ENCODE peak calls at places on chromosomes 3 and 15, in ten cellular contexts. R, H, P, C, O, U, Z, I, Q and D are unnamed samples.

GRCh38 chr3:101195951-101196713 is 124.2 kb downstream of the IMPG2 start:
- DNase-seq in Z (no peak), R (peak), I (no peak), U (peak), H (peak), C (no peak), P (no peak), O (no peak), Q (peak), D (peak)

GRCh38 chr3:128650096-128651050 is at the start of gene RPN1:
- DNase-seq in Z (peak), H (peak), U (peak), I (peak), Q (peak), P (peak), O (peak), C (peak), R (peak), D (peak)

GRCh38 chr3:172680684-172681083 is 30.2 kb downstream of the NCEH1 start:
- DNase-seq in H (no peak), R (peak), I (no peak), Q (no peak), Z (no peak), C (no peak), U (peak), P (no peak), O (no peak), D (no peak)

GRCh38 chr15:96330450-96331140 is at the start of gene NR2F2:
- DNase-seq in R (peak), Z (peak), H (peak), C (peak), O (peak), P (peak), I (peak), U (peak), Q (peak), D (peak)

GRCh38 chr3:108736821-108737220 is 20.4 kb downstream of the RETNLB start:
- DNase-seq in P (no peak), Z (no peak), C (no peak), O (no peak), R (peak), Q (no peak), U (no peak), I (no peak), H (no peak), D (no peak)

GRCh38 chr3:108042300-108042699 is 48.5 kb downstream of the CD47 start:
- DNase-seq in Q (no peak), Z (no peak), C (no peak), R (no peak), U (no peak), P (no peak), I (no peak), O (no peak), H (no peak), D (no peak)

GRCh38 chr3:129892857-129893615 is 475 bp downstream of the TMCC1 start:
- DNase-seq in U (peak), H (peak), P (peak), O (peak), I (peak), Q (peak), C (peak), Z (no peak), R (no peak), D (no peak)

GRCh38 chr15:70091649-70092461 is 5.9 kb downstream of the TLE3 start:
- DNase-seq in U (peak), O (no peak), Q (no peak), I (no peak), P (no peak), R (peak), Z (no peak), H (peak), C (peak), D (no peak)

GRCh38 chr15:83697716-83698115 is 43.8 kb downstream of the ADAMTSL3 start:
- DNase-seq in O (no peak), C (no peak), Z (no peak), P (no peak), U (no peak), I (no peak), Q (no peak), H (no peak), R (no peak), D (no peak)

GRCh38 chr15:93235926-93236781 is 147.1 kb upstream of the RGMA start:
- DNase-seq in I (no peak), H (no peak), R (no peak), O (peak), Q (peak), C (peak), U (no peak), Z (no peak), P (no peak), D (no peak)

GRCh38 chr3:42701371-42702065 is 1.1 kb downstream of the HHATL start:
- DNase-seq in Q (no peak), H (no peak), U (no peak), O (peak), P (no peak), Z (peak), C (peak), R (no peak), I (peak), D (no peak)

GRCh38 chr3:42703695-42704025 is 1.1 kb upstream of the HHATL start:
- DNase-seq in H (no peak), O (no peak), I (no peak), C (no peak), U (no peak), Q (no peak), R (no peak), P (no peak), Z (peak), D (no peak)

GRCh38 chr3:42700366-42701288 is 2.0 kb downstream of the HHATL start:
- DNase-seq in Z (peak), I (no peak), O (no peak), C (no peak), U (no peak), Q (no peak), H (no peak), R (no peak), P (no peak), D (no peak)

GRCh38 chr3:42702982-42703694 is 540 bp upstream of the HHATL start:
- DNase-seq in P (no peak), O (no peak), R (no peak), Q (no peak), I (no peak), U (no peak), Z (peak), C (no peak), H (no peak), D (no peak)

DNA sequence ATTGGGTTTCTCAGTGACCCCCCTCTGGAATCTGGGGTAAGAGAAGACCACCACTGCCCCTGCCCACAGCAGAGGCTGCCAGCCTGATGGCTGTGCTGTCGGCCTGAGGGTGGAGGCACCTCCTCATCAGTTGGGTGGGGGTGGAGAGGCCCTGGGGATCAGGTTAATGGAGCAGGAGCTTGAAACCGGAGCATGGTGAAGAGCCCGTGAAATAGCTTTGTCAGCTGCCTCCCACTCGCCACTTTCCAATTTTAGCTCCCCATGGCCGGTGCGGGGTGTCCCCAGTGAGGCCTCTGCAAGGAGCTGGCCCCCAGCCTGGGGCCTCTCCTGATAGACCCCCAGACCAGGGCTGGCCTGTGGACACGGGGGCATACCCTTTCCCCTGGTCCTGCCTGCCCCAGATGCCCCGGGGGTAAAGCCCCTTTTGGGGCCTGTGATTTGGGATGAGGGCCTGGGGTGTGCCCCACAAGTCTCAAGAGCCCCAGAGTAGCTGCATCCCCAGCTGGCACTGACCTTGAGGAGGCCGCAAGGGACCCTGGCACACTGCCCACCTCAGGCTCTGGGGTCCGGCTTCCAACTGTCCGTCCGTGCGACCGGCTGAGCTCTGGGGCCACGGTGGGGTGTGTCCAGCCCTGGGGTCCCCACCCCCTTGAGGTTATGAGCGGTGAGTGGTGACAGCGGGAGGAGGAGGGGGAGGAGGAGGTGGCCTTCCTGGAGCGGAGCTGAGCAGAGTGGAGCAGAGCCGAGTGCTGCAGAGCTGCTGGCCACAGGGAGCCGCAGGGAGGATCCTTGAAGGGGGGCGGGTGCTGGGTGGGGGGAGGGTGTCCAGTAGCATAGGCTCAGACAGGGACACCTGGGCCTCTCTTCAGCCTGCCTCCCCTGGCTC is at the start of gene HHATL:
- DNase-seq in Z (no peak), H (no peak), P (no peak), C (peak), U (no peak), R (no peak), I (peak), O (peak), Q (no peak), D (no peak)
- H3K4me3 ChIP-seq in Z (no peak), H (no peak), P (no peak), C (no peak), U (no peak), R (no peak), I (peak), O (peak), Q (no peak), D (no peak)

DNA sequence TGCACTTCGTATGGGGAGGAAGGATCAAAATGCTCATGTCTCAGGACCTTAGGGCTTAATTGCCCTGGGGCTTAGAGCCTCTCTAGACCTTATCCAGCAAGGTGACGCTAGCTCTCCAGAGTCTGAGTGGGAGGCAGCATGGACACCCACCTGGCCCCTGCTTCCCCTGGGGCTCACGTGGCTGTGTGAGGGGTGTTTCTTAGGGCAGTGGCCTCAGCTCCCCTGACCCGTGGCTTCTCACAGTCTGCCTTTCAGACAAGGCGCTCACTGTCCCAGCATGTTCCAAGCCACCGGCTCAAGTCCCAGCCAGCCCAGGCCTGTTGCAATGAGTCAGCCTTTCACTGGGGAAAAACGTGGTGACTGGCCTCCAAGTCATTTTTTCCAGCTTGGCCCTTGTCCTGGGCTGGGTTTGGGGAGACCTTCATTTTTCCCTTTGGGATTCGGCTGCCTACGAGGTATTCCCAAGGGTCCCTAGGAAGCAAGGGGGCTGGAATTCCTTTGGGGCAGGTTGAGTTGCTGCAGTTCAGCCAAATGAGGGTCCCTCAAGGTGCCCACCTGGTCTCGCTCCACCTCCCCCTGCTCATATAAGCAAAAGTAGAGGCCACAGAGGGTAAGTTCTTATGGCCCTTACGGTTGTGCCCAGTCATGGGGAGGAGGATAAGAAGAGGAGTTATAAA is 15.7 kb downstream of the BHLHE40 start:
- DNase-seq in Z (no peak), O (peak), P (peak), Q (peak), U (peak), C (no peak), I (peak), H (no peak), R (peak), D (peak)
- H3K4me3 ChIP-seq in Z (no peak), O (no peak), P (no peak), Q (no peak), U (no peak), C (no peak), I (no peak), H (no peak), R (no peak), D (no peak)

GRCh38 chr3:152447509-152447908 is 178.8 kb downstream of the MBNL1 start:
- DNase-seq in U (no peak), Q (no peak), O (no peak), I (no peak), R (no peak), P (no peak), C (no peak), Z (no peak), H (no peak), D (no peak)

GRCh38 chr3:152446495-152446894 is 177.8 kb downstream of the MBNL1 start:
- DNase-seq in H (no peak), Z (peak), R (no peak), I (no peak), O (no peak), U (no peak), P (no peak), Q (no peak), C (no peak), D (no peak)

GRCh38 chr3:152445227-152445626 is 176.5 kb downstream of the MBNL1 start:
- DNase-seq in R (no peak), C (no peak), Z (no peak), U (no peak), H (no peak), O (no peak), Q (no peak), I (no peak), P (no peak), D (no peak)

GRCh38 chr3:152443212-152444023 is 174.7 kb downstream of the MBNL1 start:
- DNase-seq in U (no peak), I (no peak), Z (no peak), H (no peak), O (no peak), R (no peak), P (no peak), Q (no peak), C (no peak), D (no peak)

DNA sequence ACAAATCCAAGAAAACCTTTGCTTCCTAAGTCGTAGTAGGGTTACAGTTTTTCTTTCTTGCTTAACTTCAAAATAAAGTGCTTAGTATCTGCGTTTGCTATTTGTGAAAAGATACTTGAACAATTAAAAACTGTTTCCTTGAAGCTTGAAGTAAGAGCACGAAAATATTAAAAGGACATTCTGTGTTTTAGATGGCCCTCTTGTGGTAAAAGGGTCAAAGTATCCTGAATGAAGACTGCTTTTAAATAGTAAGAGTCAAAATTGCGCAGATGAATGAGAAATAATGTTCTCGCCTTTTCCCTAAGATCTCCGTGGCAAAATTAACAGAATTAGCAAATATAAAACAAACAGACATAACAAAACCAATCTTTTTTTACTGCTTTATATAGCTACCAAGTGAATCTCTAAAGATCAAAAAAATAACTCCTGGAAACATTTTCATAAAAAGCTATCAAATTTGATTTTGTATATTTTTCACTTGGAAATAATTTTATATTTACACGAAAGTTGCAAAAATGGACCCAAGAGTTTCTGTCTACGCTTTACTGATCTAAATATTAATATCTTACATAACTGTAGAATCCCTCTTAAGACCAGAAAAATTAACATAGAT is 175.4 kb downstream of the MBNL1 start:
- DNase-seq in C (no peak), Z (no peak), P (no peak), Q (no peak), I (no peak), U (peak), R (peak), H (peak), O (no peak), D (peak)
- H3K4me3 ChIP-seq in C (no peak), Z (no peak), P (no peak), Q (no peak), I (no peak), U (no peak), R (no peak), H (no peak), O (peak), D (no peak)

GRCh38 chr3:136955813-136956212 is 2.0 kb upstream of the IL20RB start:
- DNase-seq in Q (no peak), I (no peak), U (peak), R (peak), C (no peak), Z (no peak), P (no peak), O (no peak), H (no peak), D (no peak)

GRCh38 chr3:136959599-136959998 is 1.8 kb downstream of the IL20RB start:
- DNase-seq in H (no peak), Q (no peak), I (no peak), P (no peak), O (no peak), R (no peak), C (no peak), U (no peak), Z (no peak), D (no peak)

GRCh38 chr3:136956994-136957393 is 789 bp upstream of the IL20RB start:
- DNase-seq in I (no peak), U (no peak), O (no peak), H (no peak), Z (no peak), R (no peak), C (no peak), Q (no peak), P (no peak), D (no peak)

GRCh38 chr3:136958931-136959330 is 1.1 kb downstream of the IL20RB start:
- DNase-seq in P (no peak), R (no peak), Z (no peak), I (no peak), Q (no peak), O (no peak), H (no peak), U (no peak), C (no peak), D (no peak)

GRCh38 chr3:136957751-136958288 is at the start of gene IL20RB:
- DNase-seq in O (peak), I (no peak), Q (peak), C (no peak), H (no peak), P (no peak), U (no peak), R (peak), Z (no peak), D (no peak)
- H3K4me3 ChIP-seq in O (no peak), I (no peak), Q (no peak), C (no peak), H (no peak), P (no peak), U (no peak), R (peak), Z (no peak), D (no peak)

DNA sequence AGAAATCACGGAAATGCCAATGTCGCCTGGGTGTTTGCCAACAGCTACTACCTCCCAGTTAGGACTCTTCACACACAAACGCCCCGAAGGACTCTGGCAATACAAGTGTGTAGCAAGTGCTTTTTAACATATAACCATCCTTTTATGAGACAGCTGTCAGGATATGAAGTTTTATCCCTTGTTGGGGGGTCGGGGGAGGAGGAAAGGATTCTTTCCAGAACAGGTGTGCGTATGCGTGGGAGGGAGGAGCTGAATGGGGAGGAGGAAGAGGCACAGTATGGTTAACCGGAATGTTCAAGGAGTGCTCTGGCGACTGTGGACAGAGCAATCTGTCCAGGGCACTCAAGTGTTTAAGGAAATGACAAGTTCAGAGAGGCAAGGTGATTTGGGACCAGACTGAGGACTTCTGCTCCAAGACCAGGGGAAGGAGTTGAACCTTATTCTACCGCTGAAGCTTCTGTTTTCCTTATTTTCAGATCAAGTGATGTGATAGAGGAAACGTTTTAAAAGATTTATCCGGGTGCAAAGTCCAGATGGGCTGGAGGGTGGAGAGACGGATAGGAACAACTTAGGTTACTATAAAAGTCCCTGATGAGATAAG is 1.3 kb downstream of the TSPAN3 start:
- DNase-seq in O (no peak), P (no peak), U (no peak), Z (peak), Q (no peak), C (peak), R (peak), I (no peak), H (peak), D (no peak)
- H3K4me3 ChIP-seq in O (peak), P (peak), U (peak), Z (peak), Q (peak), C (peak), R (peak), I (peak), H (peak), D (peak)

DNA sequence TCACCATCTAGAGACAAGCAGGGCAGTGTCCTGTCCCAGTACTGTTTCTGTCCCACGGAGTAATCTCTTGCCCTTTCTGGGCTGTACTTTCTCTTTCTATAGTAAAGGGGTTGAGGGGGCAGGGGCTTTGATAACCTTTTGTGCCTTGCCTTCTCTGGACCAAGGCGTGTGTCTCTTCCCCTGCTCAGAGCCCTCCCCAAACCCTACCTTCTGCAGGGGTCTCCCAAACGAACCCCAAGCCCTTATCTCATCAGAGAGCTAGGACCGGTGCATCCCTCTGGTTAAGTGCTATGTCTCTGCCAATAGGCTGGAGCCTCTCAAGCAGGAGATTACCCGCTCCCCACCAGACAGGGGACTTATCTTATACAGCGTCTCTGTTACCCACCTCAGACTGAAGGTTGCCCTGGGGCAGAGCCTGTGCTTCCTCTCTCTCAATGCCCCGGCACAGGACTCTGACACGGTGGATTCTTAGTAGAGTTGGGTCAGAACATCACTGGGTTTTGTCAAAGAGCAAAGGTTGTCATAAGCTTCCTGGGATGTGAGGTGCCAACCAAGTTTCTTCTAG is 2.9 kb downstream of the PLEKHO2 start:
- DNase-seq in Z (no peak), H (no peak), P (peak), Q (no peak), O (no peak), I (no peak), C (no peak), U (no peak), R (no peak), D (no peak)
- H3K4me3 ChIP-seq in Z (peak), H (no peak), P (peak), Q (peak), O (peak), I (peak), C (peak), U (no peak), R (no peak), D (peak)

GRCh38 chr3:143775401-143775970 is 72.8 kb downstream of the SLC9A9 start:
- DNase-seq in I (no peak), P (no peak), U (no peak), C (no peak), R (peak), H (peak), Z (no peak), O (no peak), Q (no peak), D (no peak)
- H3K4me3 ChIP-seq in I (no peak), P (no peak), U (peak), C (peak), R (no peak), H (no peak), Z (no peak), O (peak), Q (no peak), D (no peak)

GRCh38 chr3:194204793-194205065 is 68.8 kb downstream of the HES1 start:
- DNase-seq in I (no peak), U (no peak), R (peak), H (peak), O (no peak), C (no peak), Q (no peak), Z (no peak), P (no peak), D (no peak)
- H3K4me3 ChIP-seq in I (peak), U (no peak), R (peak), H (no peak), O (no peak), C (peak), Q (no peak), Z (no peak), P (no peak), D (peak)